ENCODE peak calls at places on chromosome 11, in six cellular contexts. One of them, this sample, is unnamed.

GRCh38 chr11:81497202-81497804 is 1236.4 kb downstream of the FAM181B start:
- DNase-seq in body of pancreas: peak
- DNase-seq in choroid plexus epithelial cell: peak
- DNase-seq in GM12865: peak
- DNase-seq in spleen: no peak
- DNase-seq in heart left ventricle: no peak
- DNase-seq in this sample: no peak

GRCh38 chr11:106400949-106401545 is 323.6 kb downstream of the AASDHPPT start:
- DNase-seq in heart left ventricle: no peak
- DNase-seq in choroid plexus epithelial cell: peak
- DNase-seq in body of pancreas: no peak
- DNase-seq in spleen: no peak
- DNase-seq in GM12865: no peak
- DNase-seq in this sample: no peak

GRCh38 chr11:87213444-87213843 is 175.7 kb downstream of the TMEM135 start:
- DNase-seq in heart left ventricle: no peak
- DNase-seq in GM12865: peak
- DNase-seq in choroid plexus epithelial cell: no peak
- DNase-seq in body of pancreas: no peak
- DNase-seq in spleen: no peak
- DNase-seq in this sample: no peak

GRCh38 chr11:58575377-58576020 is at the start of gene LPXN:
- DNase-seq in GM12865: peak
- DNase-seq in choroid plexus epithelial cell: peak
- DNase-seq in heart left ventricle: no peak
- DNase-seq in body of pancreas: peak
- DNase-seq in spleen: no peak
- DNase-seq in this sample: peak

GRCh38 chr11:19559746-19560145 is 152.9 kb upstream of the NAV2 start:
- DNase-seq in GM12865: no peak
- DNase-seq in heart left ventricle: no peak
- DNase-seq in spleen: no peak
- DNase-seq in choroid plexus epithelial cell: no peak
- DNase-seq in body of pancreas: no peak
- DNase-seq in this sample: no peak

GRCh38 chr11:20021771-20022362 is 138.4 kb downstream of the DBX1 start:
- DNase-seq in heart left ventricle: no peak
- DNase-seq in choroid plexus epithelial cell: no peak
- DNase-seq in GM12865: no peak
- DNase-seq in body of pancreas: no peak
- DNase-seq in spleen: no peak
- DNase-seq in this sample: no peak

GRCh38 chr11:112024178-112024777 is 930 bp upstream of the DLAT start:
- DNase-seq in choroid plexus epithelial cell: peak
- DNase-seq in heart left ventricle: no peak
- DNase-seq in body of pancreas: no peak
- DNase-seq in GM12865: peak
- DNase-seq in spleen: no peak
- DNase-seq in this sample: no peak

GRCh38 chr11:61026121-61027031 is 54.9 kb downstream of the CD6 start:
- DNase-seq in spleen: no peak
- DNase-seq in GM12865: no peak
- DNase-seq in heart left ventricle: no peak
- DNase-seq in choroid plexus epithelial cell: no peak
- DNase-seq in body of pancreas: peak
- DNase-seq in this sample: no peak

GRCh38 chr11:111700186-111700585 is 66.0 kb downstream of the PPP2R1B start:
- DNase-seq in heart left ventricle: no peak
- DNase-seq in spleen: no peak
- DNase-seq in body of pancreas: no peak
- DNase-seq in choroid plexus epithelial cell: no peak
- DNase-seq in GM12865: no peak
- DNase-seq in this sample: no peak

GRCh38 chr11:128205796-128206195 is 381.6 kb downstream of the ETS1 start:
- DNase-seq in GM12865: no peak
- DNase-seq in heart left ventricle: no peak
- DNase-seq in spleen: no peak
- DNase-seq in body of pancreas: no peak
- DNase-seq in choroid plexus epithelial cell: no peak
- DNase-seq in this sample: no peak

GRCh38 chr11:122140535-122140934 is 24.5 kb upstream of the BLID start:
- DNase-seq in GM12865: no peak
- DNase-seq in spleen: no peak
- DNase-seq in heart left ventricle: no peak
- DNase-seq in choroid plexus epithelial cell: peak
- DNase-seq in body of pancreas: no peak
- DNase-seq in this sample: no peak

GRCh38 chr11:29184939-29185890 is 831.6 kb downstream of the KCNA4 start:
- DNase-seq in heart left ventricle: no peak
- DNase-seq in body of pancreas: no peak
- DNase-seq in spleen: no peak
- DNase-seq in GM12865: no peak
- DNase-seq in choroid plexus epithelial cell: peak
- DNase-seq in this sample: no peak

GRCh38 chr11:60771879-60772525 is 13.1 kb upstream of the MS4A10 start:
- DNase-seq in heart left ventricle: no peak
- DNase-seq in choroid plexus epithelial cell: peak
- DNase-seq in body of pancreas: no peak
- DNase-seq in GM12865: peak
- DNase-seq in spleen: peak
- DNase-seq in this sample: no peak

GRCh38 chr11:42841563-42841962 is 470.2 kb upstream of the API5 start:
- DNase-seq in GM12865: no peak
- DNase-seq in choroid plexus epithelial cell: no peak
- DNase-seq in spleen: no peak
- DNase-seq in heart left ventricle: no peak
- DNase-seq in body of pancreas: no peak
- DNase-seq in this sample: no peak

GRCh38 chr11:9680028-9680427 is 16.2 kb downstream of the SWAP70 start:
- DNase-seq in GM12865: no peak
- DNase-seq in heart left ventricle: no peak
- DNase-seq in spleen: no peak
- DNase-seq in choroid plexus epithelial cell: peak
- DNase-seq in body of pancreas: no peak
- DNase-seq in this sample: no peak

GRCh38 chr11:120752668-120753067 is 241.1 kb downstream of the GRIK4 start:
- DNase-seq in GM12865: no peak
- DNase-seq in spleen: no peak
- DNase-seq in choroid plexus epithelial cell: no peak
- DNase-seq in heart left ventricle: no peak
- DNase-seq in body of pancreas: no peak
- DNase-seq in this sample: no peak

GRCh38 chr11:120748485-120748814 is 236.9 kb downstream of the GRIK4 start:
- DNase-seq in spleen: no peak
- DNase-seq in heart left ventricle: no peak
- DNase-seq in GM12865: no peak
- DNase-seq in body of pancreas: no peak
- DNase-seq in choroid plexus epithelial cell: no peak
- DNase-seq in this sample: no peak

GRCh38 chr11:120751550-120751949 is 240.0 kb downstream of the GRIK4 start:
- DNase-seq in body of pancreas: no peak
- DNase-seq in GM12865: no peak
- DNase-seq in spleen: no peak
- DNase-seq in heart left ventricle: no peak
- DNase-seq in choroid plexus epithelial cell: no peak
- DNase-seq in this sample: no peak

GRCh38 chr11:120749389-120749788 is 237.8 kb downstream of the GRIK4 start:
- DNase-seq in body of pancreas: no peak
- DNase-seq in choroid plexus epithelial cell: no peak
- DNase-seq in spleen: no peak
- DNase-seq in GM12865: no peak
- DNase-seq in heart left ventricle: no peak
- DNase-seq in this sample: no peak

DNA sequence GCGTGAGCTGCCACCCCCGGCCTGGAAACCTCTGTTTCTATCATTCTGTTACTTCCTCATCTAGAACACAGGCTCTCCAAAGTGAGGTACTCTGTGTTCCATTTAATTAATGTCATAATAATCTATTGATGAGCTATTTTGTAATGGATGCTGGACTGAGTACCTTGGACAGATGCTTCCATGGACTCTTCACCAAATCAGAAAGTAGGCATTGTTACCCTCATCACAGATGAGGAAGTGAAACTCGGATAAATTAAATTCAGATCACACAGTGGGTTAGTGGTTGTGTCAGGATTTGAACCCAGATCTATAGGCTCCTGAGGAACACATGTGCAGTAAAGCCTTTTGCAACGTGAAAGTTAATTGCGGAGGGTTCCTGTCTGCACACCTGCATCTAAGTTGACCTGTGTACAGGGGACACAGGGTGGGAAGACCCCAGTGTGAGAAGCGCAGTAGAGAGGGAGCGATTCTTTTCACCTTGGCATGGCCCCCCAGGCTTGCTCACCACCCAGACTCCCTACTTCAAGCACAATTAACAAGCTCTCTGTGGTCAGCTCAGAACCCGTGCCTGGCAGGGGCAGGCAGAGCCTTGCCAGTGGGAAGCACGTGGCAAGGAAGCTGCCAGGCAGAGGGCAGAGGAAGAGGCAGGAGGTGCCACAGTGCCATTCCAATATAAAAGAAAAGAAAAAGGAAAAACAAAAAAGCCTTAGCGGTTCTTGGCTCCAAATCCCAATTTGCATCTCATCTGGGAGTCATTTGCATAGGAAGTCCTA is 239.3 kb downstream of the GRIK4 start:
- DNase-seq in GM12865: peak
- DNase-seq in body of pancreas: no peak
- DNase-seq in spleen: no peak
- DNase-seq in heart left ventricle: no peak
- DNase-seq in choroid plexus epithelial cell: no peak
- DNase-seq in this sample: no peak
- H3K4me3 ChIP-seq in GM12865: no peak
- H3K4me3 ChIP-seq in body of pancreas: no peak
- H3K4me3 ChIP-seq in spleen: no peak
- H3K4me3 ChIP-seq in heart left ventricle: no peak
- H3K4me3 ChIP-seq in choroid plexus epithelial cell: no peak
- H3K4me3 ChIP-seq in this sample: no peak

DNA sequence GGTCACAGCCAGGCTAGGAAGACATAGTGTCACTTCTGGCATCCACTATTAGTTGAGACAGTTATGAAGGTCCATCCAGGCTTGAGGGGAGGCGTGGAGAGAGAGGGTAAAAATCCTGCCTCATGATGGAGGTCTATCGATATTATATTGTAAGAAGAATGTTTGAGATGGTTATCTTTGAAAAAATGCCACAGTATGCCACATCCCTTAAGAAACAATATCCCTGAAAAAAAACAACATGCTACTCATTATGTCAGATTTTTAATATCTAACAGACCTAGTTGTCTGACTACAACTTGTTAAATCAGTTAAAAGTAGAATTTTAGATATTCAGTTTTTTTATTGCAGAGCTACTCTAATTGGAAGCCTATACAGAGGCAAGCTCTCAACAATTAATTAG is 121.7 kb upstream of the SLC5A12 start:
- DNase-seq in spleen: no peak
- DNase-seq in GM12865: no peak
- DNase-seq in body of pancreas: no peak
- DNase-seq in heart left ventricle: no peak
- DNase-seq in choroid plexus epithelial cell: no peak
- DNase-seq in this sample: no peak
- H3K4me3 ChIP-seq in spleen: no peak
- H3K4me3 ChIP-seq in GM12865: no peak
- H3K4me3 ChIP-seq in body of pancreas: no peak
- H3K4me3 ChIP-seq in heart left ventricle: no peak
- H3K4me3 ChIP-seq in choroid plexus epithelial cell: no peak
- H3K4me3 ChIP-seq in this sample: no peak

GRCh38 chr11:73625690-73626318 is 20.6 kb upstream of the PLEKHB1 start:
- DNase-seq in spleen: peak
- DNase-seq in GM12865: peak
- DNase-seq in choroid plexus epithelial cell: peak
- DNase-seq in body of pancreas: peak
- DNase-seq in heart left ventricle: peak
- DNase-seq in this sample: peak
- H3K4me3 ChIP-seq in spleen: no peak
- H3K4me3 ChIP-seq in GM12865: no peak
- H3K4me3 ChIP-seq in choroid plexus epithelial cell: peak
- H3K4me3 ChIP-seq in body of pancreas: no peak
- H3K4me3 ChIP-seq in heart left ventricle: peak
- H3K4me3 ChIP-seq in this sample: no peak

GRCh38 chr11:120184371-120184945 is 26.4 kb upstream of the OAF start:
- DNase-seq in choroid plexus epithelial cell: no peak
- DNase-seq in heart left ventricle: peak
- DNase-seq in body of pancreas: no peak
- DNase-seq in spleen: no peak
- DNase-seq in GM12865: no peak
- DNase-seq in this sample: no peak
- H3K4me3 ChIP-seq in choroid plexus epithelial cell: no peak
- H3K4me3 ChIP-seq in heart left ventricle: no peak
- H3K4me3 ChIP-seq in body of pancreas: no peak
- H3K4me3 ChIP-seq in spleen: no peak
- H3K4me3 ChIP-seq in GM12865: no peak
- H3K4me3 ChIP-seq in this sample: peak

GRCh38 chr11:44342616-44343015 is 32.7 kb upstream of the ALX4 start:
- DNase-seq in spleen: no peak
- DNase-seq in body of pancreas: no peak
- DNase-seq in heart left ventricle: no peak
- DNase-seq in GM12865: no peak
- DNase-seq in choroid plexus epithelial cell: no peak
- DNase-seq in this sample: no peak
- H3K4me3 ChIP-seq in spleen: no peak
- H3K4me3 ChIP-seq in body of pancreas: no peak
- H3K4me3 ChIP-seq in heart left ventricle: no peak
- H3K4me3 ChIP-seq in GM12865: no peak
- H3K4me3 ChIP-seq in choroid plexus epithelial cell: no peak
- H3K4me3 ChIP-seq in this sample: no peak

This sample was measured in breast epithelium.